ENCODE peak calls at places on chromosomes 1 and 21, in nine cellular contexts. One of them, this sample, is unnamed.

GRCh38 chr1:116697892-116698595 is 30.5 kb upstream of the IGSF3 start:
- DNase-seq in astrocyte: no peak
- DNase-seq in IMR-90: no peak
- DNase-seq in neuronal stem cell: no peak
- DNase-seq in SJSA1: no peak
- DNase-seq in tibial artery: no peak
- DNase-seq in Karpas-422: no peak
- DNase-seq in ovary: no peak
- DNase-seq in K562: peak; percentile 67
- DNase-seq in this sample: no peak

GRCh38 chr1:84298336-84298687 is 3.2 kb upstream of the SAMD13 start:
- DNase-seq in SJSA1: no peak
- DNase-seq in neuronal stem cell: no peak
- DNase-seq in ovary: peak; percentile 9
- DNase-seq in tibial artery: peak; percentile 76
- DNase-seq in K562: peak; percentile 67
- DNase-seq in astrocyte: no peak
- DNase-seq in IMR-90: peak; percentile 16
- DNase-seq in Karpas-422: peak; percentile 71
- DNase-seq in this sample: peak; percentile 58

GRCh38 chr1:224558904-224559303 is 57.2 kb upstream of the CNIH3 start:
- DNase-seq in neuronal stem cell: no peak
- DNase-seq in ovary: no peak
- DNase-seq in tibial artery: no peak
- DNase-seq in SJSA1: no peak
- DNase-seq in K562: no peak
- DNase-seq in astrocyte: no peak
- DNase-seq in IMR-90: no peak
- DNase-seq in Karpas-422: no peak
- DNase-seq in this sample: no peak

GRCh38 chr1:221212926-221213325 is 333.7 kb downstream of the HLX start:
- DNase-seq in astrocyte: no peak
- DNase-seq in IMR-90: no peak
- DNase-seq in K562: no peak
- DNase-seq in Karpas-422: no peak
- DNase-seq in neuronal stem cell: no peak
- DNase-seq in ovary: no peak
- DNase-seq in SJSA1: no peak
- DNase-seq in tibial artery: no peak
- DNase-seq in this sample: no peak

GRCh38 chr1:35509558-35509957 is 47.6 kb downstream of the KIAA0319L start:
- DNase-seq in astrocyte: no peak
- DNase-seq in tibial artery: no peak
- DNase-seq in ovary: no peak
- DNase-seq in Karpas-422: peak; percentile 51
- DNase-seq in K562: no peak
- DNase-seq in IMR-90: no peak
- DNase-seq in SJSA1: no peak
- DNase-seq in neuronal stem cell: no peak
- DNase-seq in this sample: peak; percentile 27

GRCh38 chr1:57302812-57303607 is 120.8 kb downstream of the DAB1 start:
- DNase-seq in K562: no peak
- DNase-seq in IMR-90: no peak
- DNase-seq in Karpas-422: no peak
- DNase-seq in ovary: no peak
- DNase-seq in tibial artery: no peak
- DNase-seq in SJSA1: no peak
- DNase-seq in neuronal stem cell: no peak
- DNase-seq in astrocyte: no peak
- DNase-seq in this sample: no peak

GRCh38 chr21:14923468-14923867 is 141.3 kb downstream of the NRIP1 start:
- DNase-seq in IMR-90: peak; percentile 63
- DNase-seq in neuronal stem cell: no peak
- DNase-seq in Karpas-422: no peak
- DNase-seq in tibial artery: no peak
- DNase-seq in K562: no peak
- DNase-seq in SJSA1: no peak
- DNase-seq in ovary: no peak
- DNase-seq in astrocyte: peak; percentile 69
- DNase-seq in this sample: no peak

GRCh38 chr1:175154595-175155472 is 37.7 kb downstream of the KIAA0040 start:
- DNase-seq in IMR-90: peak; percentile 35
- DNase-seq in K562: peak; percentile 80
- DNase-seq in tibial artery: peak; percentile 77
- DNase-seq in neuronal stem cell: peak; percentile 58
- DNase-seq in SJSA1: peak; percentile 43
- DNase-seq in astrocyte: peak; percentile 14
- DNase-seq in ovary: peak; percentile 26
- DNase-seq in Karpas-422: peak; percentile 94
- DNase-seq in this sample: peak; percentile 67

GRCh38 chr1:226643167-226643566 is 94.6 kb downstream of the STUM start:
- DNase-seq in K562: peak; percentile 79
- DNase-seq in astrocyte: peak; percentile 82
- DNase-seq in ovary: peak; percentile 39
- DNase-seq in tibial artery: no peak
- DNase-seq in neuronal stem cell: no peak
- DNase-seq in IMR-90: peak; percentile 81
- DNase-seq in Karpas-422: peak; percentile 84
- DNase-seq in SJSA1: peak; percentile 64
- DNase-seq in this sample: no peak

GRCh38 chr1:65069186-65069585 is 78.8 kb upstream of the AK4 start:
- DNase-seq in IMR-90: no peak
- DNase-seq in neuronal stem cell: no peak
- DNase-seq in ovary: no peak
- DNase-seq in SJSA1: no peak
- DNase-seq in tibial artery: no peak
- DNase-seq in K562: no peak
- DNase-seq in astrocyte: no peak
- DNase-seq in Karpas-422: no peak
- DNase-seq in this sample: no peak

GRCh38 chr1:115837386-115837761 is 3.6 kb downstream of the NHLH2 start:
- DNase-seq in SJSA1: no peak
- DNase-seq in IMR-90: no peak
- DNase-seq in Karpas-422: no peak
- DNase-seq in neuronal stem cell: no peak
- DNase-seq in K562: no peak
- DNase-seq in ovary: no peak
- DNase-seq in tibial artery: no peak
- DNase-seq in astrocyte: no peak
- DNase-seq in this sample: no peak

GRCh38 chr1:47332779-47333577 is 612 bp upstream of the CMPK1 start:
- DNase-seq in neuronal stem cell: no peak
- DNase-seq in IMR-90: no peak
- DNase-seq in ovary: no peak
- DNase-seq in astrocyte: no peak
- DNase-seq in tibial artery: no peak
- DNase-seq in Karpas-422: no peak
- DNase-seq in K562: no peak
- DNase-seq in SJSA1: no peak
- DNase-seq in this sample: no peak

GRCh38 chr1:47692196-47692595 is 254.4 kb downstream of the FOXD2 start:
- DNase-seq in Karpas-422: no peak
- DNase-seq in ovary: no peak
- DNase-seq in K562: no peak
- DNase-seq in neuronal stem cell: no peak
- DNase-seq in astrocyte: no peak
- DNase-seq in IMR-90: no peak
- DNase-seq in SJSA1: no peak
- DNase-seq in tibial artery: no peak
- DNase-seq in this sample: no peak

GRCh38 chr1:31400393-31400792 is 12.6 kb upstream of the SERINC2 start:
- DNase-seq in IMR-90: peak; percentile 51
- DNase-seq in astrocyte: no peak
- DNase-seq in K562: no peak
- DNase-seq in ovary: no peak
- DNase-seq in Karpas-422: no peak
- DNase-seq in neuronal stem cell: no peak
- DNase-seq in SJSA1: no peak
- DNase-seq in tibial artery: no peak
- DNase-seq in this sample: no peak

GRCh38 chr1:22829001-22829989 is 118.7 kb downstream of the EPHB2 start:
- DNase-seq in ovary: no peak
- DNase-seq in Karpas-422: no peak
- DNase-seq in tibial artery: no peak
- DNase-seq in astrocyte: peak; percentile 41
- DNase-seq in K562: no peak
- DNase-seq in neuronal stem cell: no peak
- DNase-seq in SJSA1: no peak
- DNase-seq in IMR-90: peak; percentile 45
- DNase-seq in this sample: peak; percentile 24

GRCh38 chr1:236522937-236523703 is 662 bp upstream of the LGALS8 start:
- DNase-seq in IMR-90: no peak
- DNase-seq in astrocyte: no peak
- DNase-seq in K562: no peak
- DNase-seq in Karpas-422: no peak
- DNase-seq in tibial artery: peak; percentile 71
- DNase-seq in neuronal stem cell: no peak
- DNase-seq in SJSA1: peak; percentile 52
- DNase-seq in ovary: peak; percentile 47
- DNase-seq in this sample: no peak

GRCh38 chr1:11831945-11832725 is 15.4 kb downstream of the NPPA start:
- DNase-seq in neuronal stem cell: no peak
- DNase-seq in SJSA1: no peak
- DNase-seq in ovary: no peak
- DNase-seq in astrocyte: no peak
- DNase-seq in K562: no peak
- DNase-seq in IMR-90: no peak
- DNase-seq in Karpas-422: no peak
- DNase-seq in tibial artery: no peak
- DNase-seq in this sample: no peak

GRCh38 chr1:200971955-200972711 is 51.4 kb downstream of the KIF21B start:
- DNase-seq in K562: peak; percentile 88
- DNase-seq in tibial artery: peak; percentile 80
- DNase-seq in SJSA1: peak; percentile 34
- DNase-seq in neuronal stem cell: peak; percentile 71
- DNase-seq in astrocyte: no peak
- DNase-seq in ovary: peak; percentile 72
- DNase-seq in IMR-90: peak; percentile 38
- DNase-seq in Karpas-422: peak; percentile 80
- DNase-seq in this sample: peak; percentile 79

GRCh38 chr1:84573967-84574842 is at the start of gene CTBS:
- DNase-seq in astrocyte: peak; percentile 76
- DNase-seq in IMR-90: peak; percentile 88
- DNase-seq in Karpas-422: peak; percentile 96
- DNase-seq in ovary: peak; percentile 86
- DNase-seq in tibial artery: peak; percentile 93
- DNase-seq in K562: peak; percentile 98
- DNase-seq in neuronal stem cell: peak; percentile 78
- DNase-seq in SJSA1: peak; percentile 87
- DNase-seq in this sample: peak; percentile 88

GRCh38 chr1:234154320-234155251 is 218.7 kb upstream of the COA6 start:
- DNase-seq in IMR-90: peak; percentile 73
- DNase-seq in Karpas-422: peak; percentile 84
- DNase-seq in astrocyte: peak; percentile 64
- DNase-seq in K562: peak; percentile 68
- DNase-seq in tibial artery: no peak
- DNase-seq in SJSA1: peak; percentile 48
- DNase-seq in neuronal stem cell: peak; percentile 78
- DNase-seq in ovary: no peak
- DNase-seq in this sample: peak; percentile 47

GRCh38 chr1:19010503-19010902 is 54.0 kb upstream of the IFFO2 start:
- DNase-seq in K562: no peak
- DNase-seq in tibial artery: no peak
- DNase-seq in ovary: no peak
- DNase-seq in SJSA1: no peak
- DNase-seq in astrocyte: no peak
- DNase-seq in neuronal stem cell: no peak
- DNase-seq in IMR-90: no peak
- DNase-seq in Karpas-422: no peak
- DNase-seq in this sample: no peak
- H3K4me3 ChIP-seq in K562: no peak overlapping the region
- H3K4me3 ChIP-seq in tibial artery: no peak overlapping the region
- H3K4me3 ChIP-seq in ovary: no peak overlapping the region
- H3K4me3 ChIP-seq in SJSA1: no peak overlapping the region
- H3K4me3 ChIP-seq in astrocyte: no peak overlapping the region
- H3K4me3 ChIP-seq in neuronal stem cell: no peak overlapping the region
- H3K4me3 ChIP-seq in IMR-90: no peak overlapping the region
- H3K4me3 ChIP-seq in Karpas-422: no peak overlapping the region
- H3K4me3 ChIP-seq in this sample: no peak overlapping the region

DNA sequence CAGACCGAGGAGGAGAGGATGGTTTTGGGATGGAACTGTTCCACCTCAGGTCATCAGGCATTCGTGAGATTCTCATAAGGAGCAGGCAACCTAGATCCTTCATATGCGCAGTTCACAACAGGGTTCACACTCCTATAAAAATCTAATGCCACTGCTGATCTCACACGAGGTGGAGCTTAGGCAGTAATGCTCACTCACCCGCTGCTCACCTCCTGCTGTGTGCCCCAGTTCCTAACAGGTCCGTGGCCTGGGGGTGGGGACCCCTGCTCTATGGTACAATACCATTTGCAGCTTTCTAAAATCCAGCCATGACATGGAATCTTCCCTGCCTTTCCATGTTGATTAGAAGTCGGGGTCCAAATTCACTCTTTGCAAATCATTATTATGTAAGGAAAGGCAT is 72.1 kb downstream of the TGFBR3 start:
- DNase-seq in SJSA1: no peak
- DNase-seq in ovary: no peak
- DNase-seq in tibial artery: no peak
- DNase-seq in astrocyte: no peak
- DNase-seq in IMR-90: no peak
- DNase-seq in Karpas-422: no peak
- DNase-seq in neuronal stem cell: no peak
- DNase-seq in K562: no peak
- DNase-seq in this sample: no peak
- H3K4me1 ChIP-seq in SJSA1: peaks cover 10% of the 10 kb centered on the region
- H3K4me1 ChIP-seq in ovary: peaks cover 14% of the 10 kb centered on the region
- H3K4me1 ChIP-seq in tibial artery: no peaks in the 10 kb centered on the region
- H3K4me1 ChIP-seq in astrocyte: no peaks in the 10 kb centered on the region
- H3K4me1 ChIP-seq in IMR-90: peaks cover 3% of the 10 kb centered on the region
- H3K4me1 ChIP-seq in Karpas-422: no peaks in the 10 kb centered on the region
- H3K4me1 ChIP-seq in neuronal stem cell: peaks cover 10% of the 10 kb centered on the region
- H3K4me1 ChIP-seq in K562: no peaks in the 10 kb centered on the region
- H3K4me1 ChIP-seq in this sample: no peaks in the 10 kb centered on the region

GRCh38 chr1:36990928-36991327 is 43.4 kb downstream of the GRIK3 start:
- DNase-seq in ovary: no peak
- DNase-seq in IMR-90: no peak
- DNase-seq in Karpas-422: no peak
- DNase-seq in K562: no peak
- DNase-seq in SJSA1: no peak
- DNase-seq in tibial artery: no peak
- DNase-seq in neuronal stem cell: no peak
- DNase-seq in astrocyte: no peak
- DNase-seq in this sample: no peak
- H3K27me3 ChIP-seq in ovary: no peaks in the 10 kb centered on the region
- H3K27me3 ChIP-seq in IMR-90: no peaks in the 10 kb centered on the region
- H3K27me3 ChIP-seq in Karpas-422: no peaks in the 10 kb centered on the region
- H3K27me3 ChIP-seq in K562: no peaks in the 10 kb centered on the region
- H3K27me3 ChIP-seq in SJSA1: no peaks in the 10 kb centered on the region
- H3K27me3 ChIP-seq in tibial artery: peaks cover 38% of the 10 kb centered on the region
- H3K27me3 ChIP-seq in neuronal stem cell: peaks cover 15% of the 10 kb centered on the region
- H3K27me3 ChIP-seq in astrocyte: no peaks in the 10 kb centered on the region
- H3K27me3 ChIP-seq in this sample: no peaks in the 10 kb centered on the region

DNA sequence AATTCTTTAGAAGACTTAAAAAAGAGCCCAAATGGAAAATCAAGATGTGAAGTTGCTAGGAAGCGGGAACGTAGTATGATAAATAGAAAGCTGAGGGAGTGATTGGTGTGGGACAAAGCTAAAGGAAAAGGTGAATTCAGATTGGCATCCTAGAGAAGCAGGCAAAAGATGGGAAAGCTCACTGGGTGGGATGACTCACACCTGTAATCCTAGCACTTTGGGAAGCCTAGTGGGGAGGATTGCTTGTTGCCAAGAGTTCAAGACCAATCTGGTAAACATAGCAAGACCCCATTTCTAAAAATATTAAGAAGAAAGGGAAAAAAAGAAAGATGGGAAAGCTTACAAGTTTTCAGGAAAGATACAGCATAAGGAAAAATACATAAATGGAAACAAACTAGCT is 1.8 kb downstream of the MRPS21 start:
- DNase-seq in tibial artery: no peak
- DNase-seq in SJSA1: no peak
- DNase-seq in IMR-90: no peak
- DNase-seq in Karpas-422: no peak
- DNase-seq in neuronal stem cell: no peak
- DNase-seq in K562: no peak
- DNase-seq in ovary: no peak
- DNase-seq in astrocyte: no peak
- DNase-seq in this sample: no peak
- H3K4me3 ChIP-seq in tibial artery: no peak overlapping the region
- H3K4me3 ChIP-seq in SJSA1: no peak overlapping the region
- H3K4me3 ChIP-seq in IMR-90: no peak overlapping the region
- H3K4me3 ChIP-seq in Karpas-422: no peak overlapping the region
- H3K4me3 ChIP-seq in neuronal stem cell: no peak overlapping the region
- H3K4me3 ChIP-seq in K562: peak overlapping the region; percentile 56
- H3K4me3 ChIP-seq in ovary: no peak overlapping the region
- H3K4me3 ChIP-seq in astrocyte: no peak overlapping the region
- H3K4me3 ChIP-seq in this sample: no peak overlapping the region

This sample was measured in BE2C.